ENCODE peak calls at places on chromosomes 12 and 14, in six cellular contexts. F is stomach, B is IMR-90, E is testis, O is ovary, C is esophagus squamous epithelium. T is an unnamed sample.

GRCh38 chr12:45174595-45174994 is 41.3 kb upstream of the ANO6 start:
- DNase-seq in F (no peak), B (no peak), O (no peak), C (no peak), E (no peak), T (peak)

GRCh38 chr12:95557625-95558024 is 6.3 kb upstream of the USP44 start:
- DNase-seq in E (no peak), O (no peak), F (no peak), B (no peak), C (no peak), T (no peak)

GRCh38 chr12:10186299-10186698 is 7.5 kb downstream of the TMEM52B start:
- DNase-seq in O (no peak), F (peak), E (peak), B (no peak), C (no peak), T (peak)

GRCh38 chr14:58535084-58535483 is 102.7 kb upstream of the DACT1 start:
- DNase-seq in B (peak), E (no peak), C (no peak), F (no peak), O (no peak), T (no peak)

GRCh38 chr14:60775296-60775695 is 40.7 kb downstream of the MNAT1 start:
- DNase-seq in F (no peak), B (peak), E (no peak), O (no peak), C (no peak), T (no peak)

GRCh38 chr12:110002691-110003515 is 3.7 kb downstream of the ANKRD13A start:
- DNase-seq in O (no peak), E (no peak), F (no peak), B (peak), C (no peak), T (no peak)

GRCh38 chr14:69610020-69610858 is 1.2 kb upstream of the SUSD6 start:
- DNase-seq in F (no peak), E (no peak), O (no peak), C (no peak), B (no peak), T (no peak)

GRCh38 chr12:59559702-59560101 is 36.1 kb upstream of the SLC16A7 start:
- DNase-seq in F (no peak), E (no peak), O (no peak), B (no peak), C (no peak), T (no peak)

GRCh38 chr12:100356646-100357223 is at the start of gene SLC17A8:
- DNase-seq in C (no peak), O (no peak), B (no peak), E (no peak), F (no peak), T (no peak)

GRCh38 chr12:29991924-29992323 is 208.2 kb upstream of the TMTC1 start:
- DNase-seq in O (no peak), F (no peak), B (peak), E (no peak), C (no peak), T (no peak)

GRCh38 chr12:68825569-68826217 is 17.7 kb downstream of the MDM2 start:
- DNase-seq in C (no peak), B (no peak), E (no peak), F (no peak), O (no peak), T (no peak)

GRCh38 chr12:704516-705242 is 41.4 kb upstream of the NINJ2 start:
- DNase-seq in F (no peak), B (no peak), C (no peak), O (no peak), E (no peak), T (no peak)

GRCh38 chr14:56474419-56475022 is 105.1 kb upstream of the TMEM260 start:
- DNase-seq in O (no peak), E (no peak), F (no peak), B (peak), C (no peak), T (no peak)

GRCh38 chr14:34713122-34713680 is 1.2 kb downstream of the CFL2 start:
- DNase-seq in F (no peak), B (no peak), C (no peak), O (no peak), E (no peak), T (no peak)

GRCh38 chr14:92473261-92473946 is 40.2 kb upstream of the RIN3 start:
- DNase-seq in O (no peak), E (peak), C (no peak), F (peak), B (peak), T (no peak)

GRCh38 chr12:28507867-28508266 is 317.6 kb downstream of the CCDC91 start:
- DNase-seq in E (no peak), B (no peak), C (no peak), O (no peak), F (no peak), T (no peak)

GRCh38 chr14:73785834-73786631 is 65.6 kb upstream of the PTGR2 start:
- DNase-seq in F (peak), B (peak), E (peak), C (no peak), O (peak), T (peak)

GRCh38 chr12:6468283-6468575 is 2.2 kb downstream of the VAMP1 start:
- DNase-seq in F (no peak), O (no peak), C (no peak), E (no peak), B (peak), T (no peak)

GRCh38 chr12:22743700-22744099 is 118.7 kb downstream of the ETNK1 start:
- DNase-seq in C (no peak), E (no peak), F (no peak), B (no peak), O (no peak), T (no peak)

GRCh38 chr12:67299526-67299925 is 30.4 kb downstream of the CAND1 start:
- DNase-seq in F (no peak), O (no peak), C (no peak), E (no peak), B (no peak), T (no peak)

GRCh38 chr12:44972746-44973421 is 78.0 kb downstream of the DBX2 start:
- DNase-seq in F (no peak), B (no peak), O (no peak), C (no peak), E (peak), T (no peak)

GRCh38 chr12:24431872-24432271 is 482.4 kb upstream of the SOX5 start:
- DNase-seq in B (no peak), O (no peak), E (no peak), C (no peak), F (no peak), T (no peak)

GRCh38 chr12:54249489-54249888 is 30.4 kb downstream of the CBX5 start:
- DNase-seq in F (no peak), O (no peak), E (no peak), C (no peak), B (peak), T (no peak)

GRCh38 chr14:69999246-69999645 is 120.0 kb downstream of the SMOC1 start:
- DNase-seq in O (no peak), B (peak), F (peak), E (no peak), C (no peak), T (no peak)

GRCh38 chr14:32560213-32560857 is 231.2 kb downstream of the AKAP6 start:
- DNase-seq in O (no peak), F (peak), C (no peak), B (peak), E (peak), T (peak)

GRCh38 chr14:105067140-105067968 is 2.1 kb upstream of the GPR132 start:
- DNase-seq in E (no peak), C (no peak), F (no peak), O (no peak), B (peak), T (peak)

GRCh38 chr12:127381681-127382080 is 885.3 kb upstream of the TMEM132C start:
- DNase-seq in B (no peak), E (no peak), O (no peak), F (no peak), C (no peak), T (no peak)

GRCh38 chr12:84697141-84697540 is 215.5 kb downstream of the SLC6A15 start:
- DNase-seq in F (no peak), C (no peak), E (no peak), O (no peak), B (no peak), T (no peak)

GRCh38 chr14:31770271-31770670 is 209.1 kb downstream of the NUBPL start:
- DNase-seq in E (no peak), C (no peak), F (no peak), B (no peak), O (no peak), T (no peak)

GRCh38 chr12:52126605-52127578 is 47.4 kb downstream of the SMIM41 start:
- DNase-seq in E (peak), B (peak), C (no peak), F (peak), O (peak), T (no peak)

GRCh38 chr14:76947078-76947837 is 81.2 kb downstream of the IRF2BPL start:
- DNase-seq in F (peak), O (peak), E (peak), B (peak), C (peak), T (peak)

GRCh38 chr12:23847857-23848256 is 101.6 kb downstream of the SOX5 start:
- DNase-seq in F (no peak), E (no peak), C (no peak), O (no peak), B (no peak), T (no peak)

GRCh38 chr14:54366726-54367707 is 29.8 kb upstream of the CDKN3 start:
- DNase-seq in F (peak), O (no peak), E (peak), C (no peak), B (peak), T (no peak)
- TF ChIP-seq POLR2A in F (no peak), O (no peak), E (no peak), C (no peak), B (peak), T (no peak)

DNA sequence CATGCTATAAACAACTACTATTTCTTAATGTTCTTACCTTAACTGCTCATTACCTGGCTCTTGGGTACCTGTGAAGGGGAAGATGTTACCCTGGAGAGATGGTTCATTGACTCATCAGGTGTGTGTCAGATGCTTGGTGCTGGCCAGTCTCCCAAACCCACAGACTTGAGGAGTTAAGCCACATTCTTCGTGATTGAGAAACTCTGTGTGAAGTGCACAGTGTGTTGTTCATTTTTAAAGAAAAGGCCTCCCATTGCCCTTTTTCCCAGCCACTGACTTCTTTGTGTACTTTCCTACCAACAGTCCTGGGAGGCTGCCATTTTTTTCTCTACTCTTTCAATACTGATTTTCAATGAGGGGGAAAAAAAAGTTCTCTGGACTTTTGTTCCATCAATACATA is 3.2 kb downstream of the MGST1 start:
- DNase-seq in O (no peak), B (peak), F (no peak), C (no peak), E (no peak), T (no peak)
- H3K27ac ChIP-seq in O (no peak), B (peak), F (no peak), C (peak), E (no peak), T (peak)

DNA sequence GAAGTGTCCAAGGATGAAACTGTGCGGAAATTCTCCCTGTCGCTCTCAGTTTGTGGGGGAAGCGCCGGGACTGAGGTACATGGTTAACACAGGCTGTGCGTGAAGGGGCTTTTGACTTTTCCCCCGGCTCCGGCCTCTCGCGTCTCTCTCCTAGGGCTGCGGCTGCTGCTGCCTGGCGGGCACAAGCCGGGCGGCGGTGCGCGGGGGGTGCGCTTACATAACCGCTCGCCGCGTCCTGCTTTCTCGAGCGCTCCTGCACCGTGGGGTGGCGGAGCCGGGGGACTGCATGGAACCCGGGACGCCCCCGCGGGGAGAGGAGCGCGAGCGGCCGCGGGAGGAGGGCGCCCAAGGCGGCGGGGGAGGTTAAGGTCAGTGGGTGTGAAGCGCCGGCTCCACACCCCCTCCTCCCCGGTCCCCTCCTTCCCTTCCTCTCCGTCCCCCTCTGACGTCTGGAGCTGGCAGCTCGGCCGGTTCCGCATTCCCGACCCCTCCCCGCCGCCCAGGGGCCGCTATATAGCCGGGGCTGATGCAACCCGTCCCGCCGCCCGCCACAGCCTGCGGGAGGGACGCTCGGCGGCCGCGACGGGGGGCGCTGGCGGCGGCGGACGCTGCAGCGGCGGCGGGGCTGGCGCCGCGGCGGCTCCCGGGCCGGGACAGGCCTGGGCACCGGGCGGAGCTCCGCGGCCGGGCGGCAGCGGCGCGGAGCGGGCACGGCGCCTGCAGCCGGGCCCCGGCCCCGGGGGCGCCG is at the start of gene JDP2:
- DNase-seq in F (peak), C (no peak), B (peak), E (peak), O (peak), T (peak)
- TF ChIP-seq POLR2A in F (no peak), C (peak), B (peak), E (no peak), O (peak), T (peak)

DNA sequence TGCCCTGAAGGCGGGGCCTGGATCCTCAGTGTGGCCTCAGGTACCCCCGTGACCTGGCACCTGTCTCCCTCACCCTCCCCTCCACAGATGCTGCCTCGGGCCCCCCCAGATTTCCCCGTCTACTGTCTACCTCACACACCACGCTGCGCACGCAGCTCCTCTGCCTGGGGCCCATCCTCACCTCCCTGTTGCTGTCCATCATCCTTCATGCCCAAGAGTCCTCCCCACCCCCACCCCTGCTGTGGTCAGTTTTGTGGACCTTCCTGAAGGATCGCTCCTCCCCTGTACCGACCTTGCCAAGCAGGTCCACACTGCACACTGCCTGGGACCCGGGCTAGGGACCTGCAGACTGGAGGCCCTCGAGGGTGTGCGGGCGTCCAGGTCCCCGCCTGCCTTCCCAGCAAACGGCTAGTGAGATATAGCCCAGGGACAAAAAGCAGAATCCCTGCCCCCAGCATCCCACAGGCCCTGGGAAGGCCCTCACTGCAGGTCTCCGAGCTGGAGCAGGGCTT is 197.4 kb upstream of the DIO3 start:
- DNase-seq in O (peak), B (no peak), F (no peak), C (no peak), E (peak), T (no peak)
- H3K27ac ChIP-seq in O (peak), B (no peak), F (peak), C (peak), E (no peak), T (no peak)

GRCh38 chr14:94411638-94412037 is 23.2 kb upstream of the SERPINA1 start:
- DNase-seq in O (no peak), C (no peak), E (no peak), B (no peak), F (no peak), T (no peak)
- TF ChIP-seq POLR2A in O (no peak), C (no peak), E (no peak), B (no peak), F (no peak), T (no peak)

T was measured in heart left ventricle.